ENCODE peak calls at places on chromosomes 6 and 20, in nine cellular contexts. K is activated B cell treated with CpG ODN at 0.5 μM for 24 hours; C is fibroblast of mammary gland; S is HFF-Myc; W is MCF 10A; H is CD8-positive, alpha-beta T cell; P is GM23338; L is IMR-90; Q is right atrium auricular region. J is an unnamed sample.

GRCh38 chr20:35598899-35599775 is 16.5 kb upstream of the SPAG4 start:
- DNase-seq in K (no peak), C (no peak), S (no peak), W (no peak), H (no peak), P (no peak), L (no peak), Q (no peak), J (no peak)

GRCh38 chr6:149961728-149962425 is 1.9 kb upstream of the ULBP1 start:
- DNase-seq in K (no peak), C (no peak), S (no peak), W (peak; percentile 44), H (peak; percentile 42), P (peak; percentile 70), L (no peak), Q (peak; percentile 21), J (no peak)

GRCh38 chr20:53869466-53870258 is 200.7 kb downstream of the BCAS1 start:
- DNase-seq in K (peak; percentile 27), C (peak; percentile 86), S (no peak), W (peak; percentile 90), H (peak; percentile 77), P (peak; percentile 94), L (peak; percentile 74), Q (peak; percentile 65), J (peak; percentile 84)

GRCh38 chr20:56373942-56374341 is 15.2 kb downstream of the FAM210B start:
- DNase-seq in K (no peak), C (peak; percentile 96), S (peak; percentile 73), W (peak; percentile 93), H (no peak), P (no peak), L (peak; percentile 98), Q (no peak), J (no peak)

GRCh38 chr6:108581932-108582500 is 21.3 kb downstream of the FOXO3 start:
- DNase-seq in K (no peak), C (peak; percentile 49), S (no peak), W (no peak), H (no peak), P (peak; percentile 27), L (peak; percentile 30), Q (no peak), J (no peak)

GRCh38 chr20:62666736-62667529 is 24.6 kb downstream of the SLCO4A1 start:
- DNase-seq in K (no peak), C (no peak), S (no peak), W (peak; percentile 28), H (no peak), P (no peak), L (peak; percentile 20), Q (peak; percentile 85), J (no peak)

GRCh38 chr6:49923826-49924225 is 40.1 kb downstream of the DEFB114 start:
- DNase-seq in K (no peak), C (no peak), S (no peak), W (peak; percentile 10), H (no peak), P (peak; percentile 77), L (no peak), Q (no peak), J (no peak)

GRCh38 chr6:30112402-30113376 is at the start of gene TRIM31:
- DNase-seq in K (no peak), C (no peak), S (no peak), W (no peak), H (no peak), P (no peak), L (no peak), Q (no peak), J (no peak)

GRCh38 chr20:24756292-24757025 is 192.6 kb upstream of the CST7 start:
- DNase-seq in K (no peak), C (no peak), S (no peak), W (no peak), H (no peak), P (no peak), L (no peak), Q (peak; percentile 32), J (no peak)

GRCh38 chr6:113306552-113307145 is 550.5 kb upstream of the MARCKS start:
- DNase-seq in K (peak; percentile 51), C (peak; percentile 43), S (no peak), W (peak; percentile 81), H (peak; percentile 11), P (peak; percentile 88), L (no peak), Q (peak; percentile 62), J (peak; percentile 45)

GRCh38 chr20:47681977-47682812 is 103.1 kb downstream of the SULF2 start:
- DNase-seq in K (no peak), C (peak; percentile 29), S (no peak), W (no peak), H (no peak), P (no peak), L (no peak), Q (peak; percentile 79), J (no peak)

GRCh38 chr6:107329063-107329462 is 130.3 kb downstream of the PDSS2 start:
- DNase-seq in K (no peak), C (no peak), S (no peak), W (no peak), H (no peak), P (no peak), L (no peak), Q (no peak), J (no peak)
- TF ChIP-seq CTCF in K (no peak), C (no peak), S (no peak), W (no peak), H (no peak), P (no peak), L (no peak), Q (no peak), J (peak; percentile 10)

DNA sequence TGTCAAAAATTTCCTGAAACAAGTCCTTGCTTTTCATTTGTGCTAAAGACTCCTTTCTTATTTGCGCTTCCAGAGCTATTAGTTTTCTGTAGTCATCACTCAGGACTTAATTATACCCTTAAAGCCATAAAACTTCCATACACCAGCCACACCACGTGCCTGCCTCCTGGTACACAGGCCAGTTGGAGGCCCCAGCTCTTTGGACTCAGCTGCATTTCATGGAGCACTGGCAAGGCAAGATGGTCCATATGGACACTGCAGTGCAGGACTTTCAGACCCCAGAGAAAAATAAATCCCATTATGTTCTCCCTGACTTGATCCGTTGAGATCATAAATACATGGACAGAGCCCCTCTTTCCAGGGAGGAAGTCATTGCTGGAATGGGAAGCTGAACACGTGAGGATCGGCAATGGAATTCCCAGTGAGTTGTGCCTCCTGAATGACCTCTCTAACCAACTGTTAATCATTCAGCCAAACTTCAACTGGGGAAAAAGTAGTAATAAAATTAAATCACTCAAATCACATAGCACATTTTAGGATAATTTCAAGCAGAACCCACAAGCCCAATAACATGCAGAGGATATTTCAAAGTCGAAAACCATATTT is 173.1 kb downstream of the HACE1 start:
- DNase-seq in K (no peak), C (no peak), S (no peak), W (no peak), H (no peak), P (no peak), L (no peak), Q (no peak), J (no peak)
- TF ChIP-seq CTCF in K (no peak), C (no peak), S (no peak), W (no peak), H (no peak), P (no peak), L (no peak), Q (no peak), J (no peak)

DNA sequence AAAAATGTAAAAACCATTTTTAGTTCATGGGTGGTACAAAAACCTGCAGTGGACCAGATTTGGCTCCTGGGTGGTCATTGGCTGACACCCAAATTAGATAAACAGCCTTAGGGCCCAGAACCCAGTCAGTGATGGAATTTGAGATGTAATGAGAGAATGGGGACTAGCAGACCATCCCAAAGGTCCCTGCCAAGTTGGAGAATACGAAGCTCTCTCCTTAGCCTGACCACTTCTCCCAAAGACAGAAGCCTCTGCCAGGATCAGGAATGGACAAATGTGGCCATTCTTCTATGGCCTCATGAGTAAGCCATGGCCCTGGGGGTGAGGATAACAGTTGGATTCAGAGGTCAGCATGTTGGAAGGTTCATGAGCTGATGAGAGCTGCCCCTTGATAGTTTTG is 194.6 kb downstream of the NFATC2 start:
- DNase-seq in K (no peak), C (no peak), S (no peak), W (no peak), H (no peak), P (no peak), L (no peak), Q (no peak), J (no peak)
- TF ChIP-seq CTCF in K (no peak), C (no peak), S (no peak), W (no peak), H (no peak), P (no peak), L (no peak), Q (no peak), J (no peak)

DNA sequence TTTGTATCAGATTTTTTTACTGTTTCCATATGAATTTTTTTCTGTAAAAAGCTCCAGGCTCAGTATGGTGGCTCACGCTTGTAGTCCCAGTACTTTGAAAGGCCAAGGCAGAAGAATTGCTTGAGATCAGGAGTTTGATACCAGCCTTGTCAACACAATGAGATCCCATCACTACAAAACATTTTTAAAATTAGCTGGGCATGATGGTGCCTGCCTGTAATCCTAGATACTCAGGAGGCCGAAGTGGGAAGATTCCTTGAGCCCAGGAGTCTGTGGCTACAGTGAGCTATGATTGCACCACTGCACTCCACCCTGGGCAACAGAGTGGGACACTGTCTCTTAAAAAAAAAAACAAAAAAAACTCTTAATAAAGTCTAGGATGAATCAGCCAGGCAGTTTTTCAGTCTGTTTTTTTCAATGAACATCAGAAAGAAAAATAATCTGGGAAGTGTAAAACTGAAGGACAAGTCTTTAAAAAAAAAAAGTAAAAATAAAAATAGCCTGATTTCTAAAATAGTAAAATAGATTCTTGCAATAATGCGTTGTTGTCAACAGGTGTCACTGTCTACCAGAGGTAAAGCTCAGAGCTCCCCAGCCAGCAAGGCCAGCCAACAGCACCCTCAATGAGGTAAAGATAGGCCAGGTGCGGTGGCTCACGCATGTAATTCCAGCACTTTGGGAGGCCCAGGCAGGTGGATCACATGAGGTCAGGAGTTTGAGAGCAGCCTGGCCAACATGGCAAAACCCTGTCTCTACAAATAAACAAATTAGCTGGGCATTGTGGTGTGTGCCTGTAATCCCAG is 9.3 kb upstream of the ATG5 start:
- DNase-seq in K (no peak), C (peak; percentile 53), S (no peak), W (peak; percentile 59), H (peak; percentile 51), P (peak; percentile 90), L (peak; percentile 47), Q (peak; percentile 60), J (no peak)
- TF ChIP-seq CTCF in K (no peak), C (peak; percentile 66), S (peak; percentile 48), W (peak; percentile 59), H (peak; percentile 72), P (peak; percentile 78), L (peak; percentile 68), Q (no peak), J (peak; percentile 90)

DNA sequence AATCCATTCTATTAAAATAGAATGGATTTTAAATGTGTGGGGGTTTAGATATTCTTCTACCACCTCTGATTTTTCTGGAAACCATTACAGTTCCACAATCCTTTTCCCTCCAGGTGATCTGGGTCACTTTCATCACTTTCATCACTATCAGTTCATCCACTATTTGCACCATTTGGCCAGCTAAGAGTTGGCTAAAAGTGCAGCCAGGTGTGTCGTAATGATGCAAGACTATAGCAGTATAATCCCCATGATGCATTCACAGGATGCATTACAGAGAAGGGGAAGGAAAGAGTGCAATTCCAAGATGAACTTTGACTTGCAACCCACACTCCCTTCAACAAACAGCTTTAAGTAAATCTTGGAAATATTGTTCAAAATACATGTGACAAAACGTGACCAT is 4.9 kb downstream of the FUCA2 start:
- DNase-seq in K (no peak), C (no peak), S (no peak), W (no peak), H (no peak), P (no peak), L (no peak), Q (no peak), J (no peak)
- TF ChIP-seq CTCF in K (no peak), C (no peak), S (no peak), W (no peak), H (no peak), P (no peak), L (no peak), Q (no peak), J (no peak)

GRCh38 chr6:100317031-100317430 is 147.7 kb downstream of the SIM1 start:
- DNase-seq in K (no peak), C (no peak), S (no peak), W (no peak), H (no peak), P (no peak), L (no peak), Q (no peak), J (no peak)
- TF ChIP-seq CTCF in K (no peak), C (no peak), S (no peak), W (no peak), H (no peak), P (no peak), L (no peak), Q (no peak), J (no peak)

J was measured in Panc1.